ENCODE peak calls at places on chromosome 6, in four cellular contexts. I, J, H and U are unnamed samples.
A peak's percentile ranks its signal among the peaks of the same experiment; 100 is the strongest.

GRCh38 chr6:105178110-105178509 is 1.7 kb downstream of the POPDC3 start:
- DNase-seq in I (no peak), H (no peak), J (no peak), U (no peak)

GRCh38 chr6:15752820-15753219 is 90.0 kb upstream of the DTNBP1 start:
- DNase-seq in H (no peak), J (no peak), I (no peak), U (no peak)

GRCh38 chr6:9173229-9173628 is 737.9 kb upstream of the SLC35B3 start:
- DNase-seq in J (no peak), I (no peak), H (no peak), U (no peak)

GRCh38 chr6:101011165-101011564 is 130.0 kb upstream of the ASCC3 start:
- DNase-seq in J (no peak), I (no peak), H (peak; percentile 20), U (peak; percentile 55)

GRCh38 chr6:84766118-84766683 is 1.8 kb upstream of the TBX18 start:
- DNase-seq in H (no peak), I (no peak), J (no peak), U (no peak)

GRCh38 chr6:53564401-53565065 is 19.6 kb upstream of the GCLC start:
- DNase-seq in J (no peak), I (no peak), H (no peak), U (no peak)

GRCh38 chr6:44530910-44531234 is 143.4 kb downstream of the CDC5L start:
- DNase-seq in J (no peak), H (no peak), I (no peak), U (no peak)

GRCh38 chr6:69408886-69409285 is 387.9 kb downstream of the LMBRD1 start:
- DNase-seq in J (no peak), I (no peak), H (no peak), U (no peak)

GRCh38 chr6:4280721-4281120 is 145.3 kb upstream of the ECI2 start:
- DNase-seq in I (no peak), J (no peak), H (no peak), U (no peak)

GRCh38 chr6:139979021-139979721 is 604.7 kb upstream of the CITED2 start:
- DNase-seq in J (no peak), I (no peak), H (no peak), U (no peak)

GRCh38 chr6:24205020-24205492 is 79.0 kb downstream of the NRSN1 start:
- DNase-seq in I (peak; percentile 28), H (peak; percentile 21), J (no peak), U (no peak)

GRCh38 chr6:71385111-71385822 is 96.7 kb downstream of the OGFRL1 start:
- DNase-seq in I (no peak), J (no peak), H (no peak), U (no peak)

GRCh38 chr6:169969372-169970099 is 218.1 kb downstream of the ERMARD start:
- DNase-seq in J (no peak), H (no peak), I (no peak), U (no peak)

GRCh38 chr6:110566346-110567125 is 90.1 kb upstream of the SLC22A16 start:
- DNase-seq in H (peak; percentile 76), I (no peak), J (no peak), U (no peak)

GRCh38 chr6:161549977-161550655 is 276.3 kb upstream of the AGPAT4 start:
- DNase-seq in J (no peak), I (peak; percentile 21), H (no peak), U (no peak)
- H3K4me3 ChIP-seq in J (no peak overlapping the region), I (no peak overlapping the region), H (no peak overlapping the region), U (no peak overlapping the region)

DNA sequence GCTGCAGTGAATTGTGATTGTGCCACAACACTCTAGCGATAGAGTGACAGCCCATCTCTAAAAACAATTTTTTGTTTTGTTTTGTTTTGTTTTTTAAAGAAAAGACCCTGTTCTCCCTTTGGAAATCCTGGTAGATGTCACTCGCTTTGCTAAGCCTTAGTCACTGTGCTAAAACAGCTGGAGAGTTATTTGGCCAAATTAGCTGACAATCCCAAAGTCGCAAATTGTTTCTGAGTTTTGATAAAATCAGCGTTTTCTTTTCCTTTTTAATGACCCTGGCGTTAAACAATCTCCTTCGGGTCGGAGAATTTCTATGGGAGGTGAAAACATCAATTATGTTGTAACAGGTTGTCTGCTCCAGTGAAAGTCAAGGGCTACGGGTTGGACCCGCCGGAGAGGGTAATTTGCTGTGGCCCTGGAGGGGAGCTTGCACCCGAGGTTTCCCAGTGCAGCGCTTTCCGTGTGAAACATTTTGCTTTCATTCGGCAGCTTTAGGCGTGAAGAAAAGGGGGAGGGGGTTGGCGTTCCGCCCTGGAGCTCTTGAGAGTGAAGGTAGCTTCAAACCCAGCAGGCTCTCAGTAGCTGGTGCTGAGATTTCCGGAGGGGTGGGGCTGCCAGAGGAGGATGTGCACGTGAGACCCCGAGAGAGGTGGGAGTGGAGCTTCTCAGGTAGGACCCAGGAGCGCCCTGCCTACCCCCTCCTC is 296.6 kb downstream of the PHACTR1 start:
- DNase-seq in J (peak; percentile 22), I (no peak), H (no peak), U (no peak)
- H3K4me3 ChIP-seq in J (peak overlapping the region; percentile 50), I (no peak overlapping the region), H (no peak overlapping the region), U (peak overlapping the region; percentile 36)

DNA sequence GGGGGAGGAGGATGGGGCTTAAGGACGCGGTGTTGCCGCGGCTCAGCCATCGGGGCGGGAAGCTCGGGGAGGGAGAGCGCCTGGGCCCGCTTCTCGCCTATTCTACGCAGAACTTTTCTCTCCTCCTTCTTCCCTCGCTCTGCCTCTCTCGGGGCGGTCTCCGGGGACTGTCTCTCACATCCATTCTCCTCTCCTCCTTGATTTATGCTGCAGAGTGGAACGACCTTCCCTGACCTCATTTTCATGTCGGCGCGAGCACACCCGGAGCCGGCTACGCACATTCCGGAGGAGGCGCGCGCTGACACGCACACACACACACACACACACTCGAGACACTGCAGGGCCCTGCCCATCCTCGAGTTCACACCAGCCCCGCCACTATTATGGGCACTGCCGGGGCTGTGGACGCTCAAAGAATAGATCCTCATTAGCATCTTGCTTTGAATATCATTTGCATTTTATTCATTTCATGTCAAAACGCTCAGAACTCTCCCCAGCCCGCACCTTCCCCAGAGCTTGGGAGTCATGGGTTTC is 36.7 kb downstream of the NCR2 start:
- DNase-seq in I (no peak), H (no peak), J (no peak), U (no peak)
- H3K4me3 ChIP-seq in I (no peak overlapping the region), H (peak overlapping the region; percentile 28), J (peak overlapping the region; percentile 30), U (peak overlapping the region; percentile 35)

DNA sequence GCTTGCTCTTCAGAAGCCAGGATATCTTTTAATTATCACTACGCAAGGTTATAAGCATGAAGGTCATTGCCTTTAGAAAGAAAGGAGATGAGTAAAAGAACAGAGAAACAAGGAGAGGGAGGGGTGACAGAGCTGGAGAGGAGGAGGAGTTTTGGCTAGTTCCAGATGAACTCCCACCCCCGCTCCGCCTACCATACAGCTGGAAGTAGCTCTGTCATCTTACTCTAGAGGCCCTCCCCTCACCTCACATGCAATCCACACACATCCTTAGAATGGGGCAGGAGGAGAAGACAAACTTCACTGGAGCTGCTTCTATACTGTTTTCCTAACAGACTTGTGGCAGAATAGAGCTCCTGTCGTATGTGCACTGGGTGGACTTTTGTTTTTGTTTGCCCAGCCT is 144.7 kb downstream of the SCML4 start:
- DNase-seq in H (no peak), J (no peak), I (no peak), U (no peak)
- H3K4me3 ChIP-seq in H (no peak overlapping the region), J (no peak overlapping the region), I (no peak overlapping the region), U (no peak overlapping the region)

DNA sequence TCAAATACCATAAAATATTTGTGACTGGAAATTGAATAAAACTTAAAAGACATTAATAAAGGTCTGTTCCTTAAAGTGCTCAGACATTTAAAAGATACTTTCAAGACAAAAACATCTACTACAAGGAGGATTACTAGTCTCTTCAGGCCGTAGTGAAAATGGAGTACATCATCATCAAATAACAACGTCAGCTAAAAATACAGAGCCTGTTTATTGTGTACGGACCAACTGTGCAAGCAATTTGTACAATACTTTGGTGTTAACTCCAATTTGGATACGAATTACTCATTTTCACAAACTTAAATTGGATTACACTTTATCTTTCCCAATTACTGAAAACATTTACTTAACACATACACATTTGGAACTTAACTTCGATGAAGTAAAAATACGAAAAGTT is 852 bp downstream of the CYP39A1 start:
- DNase-seq in H (no peak), I (no peak), J (no peak), U (no peak)
- H3K4me3 ChIP-seq in H (peak overlapping the region; percentile 91), I (peak overlapping the region; percentile 73), J (peak overlapping the region; percentile 86), U (peak overlapping the region; percentile 63)

GRCh38 chr6:168272379-168273011 is 47.1 kb downstream of the DACT2 start:
- DNase-seq in J (no peak), I (no peak), H (no peak), U (no peak)
- H3K4me3 ChIP-seq in J (no peak overlapping the region), I (no peak overlapping the region), H (no peak overlapping the region), U (no peak overlapping the region)

DNA sequence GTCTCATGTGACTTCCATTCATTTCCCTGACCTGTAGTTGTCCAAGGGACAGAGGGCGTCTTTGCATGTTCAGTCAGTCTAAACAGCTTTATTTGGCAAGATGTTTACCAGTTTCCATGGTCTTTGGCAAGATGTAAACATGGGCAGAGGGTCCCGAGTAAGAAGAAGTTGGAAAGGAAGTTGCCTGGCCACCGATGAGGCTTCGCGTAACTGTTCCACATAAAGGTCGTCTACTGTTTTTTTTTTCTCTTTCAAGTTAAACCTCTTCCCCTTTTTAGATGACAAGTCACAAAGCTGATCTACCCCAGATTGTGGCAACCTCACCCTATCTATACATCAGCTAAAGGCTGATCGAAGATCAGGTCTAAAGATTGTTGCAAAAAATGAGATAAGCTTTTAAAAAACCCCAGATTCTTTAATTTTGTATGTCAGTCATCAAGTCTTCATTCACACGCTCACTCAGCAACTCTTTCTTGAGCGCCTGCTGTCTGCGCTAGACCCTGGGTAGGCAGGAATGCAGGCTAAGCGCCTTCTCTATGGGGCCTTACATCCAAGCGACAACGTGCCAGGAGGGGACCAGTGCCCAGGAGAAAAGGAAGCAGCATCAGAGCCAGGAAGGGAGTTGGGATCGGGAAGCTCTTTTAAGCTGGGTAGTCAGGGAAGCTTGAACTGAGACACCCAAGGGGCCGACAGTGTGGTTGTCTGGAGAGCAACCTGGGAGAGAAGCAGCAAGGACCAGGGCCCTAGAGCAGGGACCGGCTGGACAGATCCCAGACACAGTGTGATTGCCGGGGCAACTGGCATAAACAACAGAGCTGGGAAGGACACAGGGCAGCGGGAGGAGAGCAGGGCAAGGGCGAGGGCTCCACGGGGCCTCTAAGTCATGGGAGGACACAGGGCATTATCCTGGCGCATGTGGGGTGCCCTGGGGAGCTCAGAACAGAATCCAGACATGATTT is 31.5 kb upstream of the CCR6 start:
- DNase-seq in H (no peak), J (no peak), I (no peak), U (peak; percentile 61)
- H3K4me3 ChIP-seq in H (no peak overlapping the region), J (no peak overlapping the region), I (no peak overlapping the region), U (no peak overlapping the region)

DNA sequence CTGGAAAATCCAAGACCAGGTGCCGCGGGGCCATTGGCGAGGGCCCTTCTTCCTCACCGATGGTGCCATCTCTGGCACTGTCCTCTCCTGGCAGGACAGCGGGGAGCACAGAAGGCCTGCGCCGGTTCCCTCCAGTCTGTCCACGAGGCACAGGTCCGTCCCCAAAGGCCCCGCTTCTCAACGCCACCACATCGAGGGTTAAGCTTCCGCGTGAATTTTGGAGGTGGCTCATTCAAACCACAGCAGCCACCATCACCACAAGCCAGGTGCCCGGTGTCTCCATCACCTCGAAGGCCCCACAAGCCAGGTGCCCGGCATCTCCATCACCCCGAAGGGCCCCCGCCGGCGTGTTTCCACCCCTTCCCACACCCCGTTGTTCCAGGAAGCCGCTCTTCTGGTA is 10.1 kb upstream of the KIF25 start:
- DNase-seq in H (no peak), I (no peak), J (no peak), U (no peak)
- H3K4me3 ChIP-seq in H (no peak overlapping the region), I (no peak overlapping the region), J (no peak overlapping the region), U (no peak overlapping the region)

DNA sequence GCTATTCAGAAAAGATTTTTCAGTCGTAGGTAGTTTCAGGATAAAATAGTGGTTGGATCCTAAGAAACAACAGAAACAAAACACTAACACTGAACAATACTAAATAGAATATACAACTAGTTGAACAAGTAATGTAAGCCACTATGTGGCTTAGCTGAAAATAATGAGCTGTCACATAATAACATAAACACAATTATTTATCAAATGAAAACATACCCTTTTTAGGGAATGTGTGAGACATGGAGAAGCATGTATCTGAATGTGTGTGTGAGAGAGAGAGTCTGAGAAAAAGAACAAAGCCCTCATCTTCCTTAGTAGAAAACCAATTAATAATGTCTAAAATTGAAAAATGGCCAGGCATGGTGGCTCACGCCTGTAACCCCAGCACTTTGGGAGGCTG is 122.6 kb upstream of the LOC128125822 start:
- DNase-seq in H (no peak), J (no peak), I (no peak), U (no peak)
- H3K4me3 ChIP-seq in H (no peak overlapping the region), J (no peak overlapping the region), I (no peak overlapping the region), U (no peak overlapping the region)